ENCODE peak calls at places on chromosomes 12 and 14, in eight cellular contexts. D is HFF-Myc, J is bronchial epithelial cell, P is fibroblast of the aortic adventitia, E is mesothelial cell of epicardium, B is OCI-LY7, N is foreskin keratinocyte, Y is endothelial cell. T is an unnamed sample.

GRCh38 chr12:72273499-72273837 is 1.3 kb downstream of the TRHDE start:
- DNase-seq in D (no peak), J (no peak), B (no peak), N (no peak), E (no peak), Y (peak), P (no peak), T (peak)

GRCh38 chr12:54282949-54283593 is 2.5 kb downstream of the HNRNPA1 start:
- DNase-seq in J (no peak), N (no peak), B (no peak), D (no peak), P (no peak), E (no peak), Y (no peak), T (no peak)

GRCh38 chr12:114163766-114164165 is 197.6 kb upstream of the RBM19 start:
- DNase-seq in N (peak), E (no peak), J (peak), D (peak), B (no peak), Y (no peak), P (peak), T (no peak)

GRCh38 chr14:74963705-74964271 is 8.4 kb upstream of the PGF start:
- DNase-seq in N (peak), D (no peak), J (peak), P (peak), B (no peak), Y (no peak), E (no peak), T (no peak)

GRCh38 chr12:103997277-103997900 is 31.7 kb downstream of the TDG start:
- DNase-seq in E (no peak), Y (no peak), D (no peak), P (peak), N (no peak), B (no peak), J (no peak), T (no peak)

GRCh38 chr12:71157601-71158233 is at the start of gene TSPAN8:
- DNase-seq in E (no peak), J (peak), B (no peak), N (no peak), D (no peak), Y (no peak), P (peak), T (no peak)

GRCh38 chr14:61520546-61520945 is 174.8 kb upstream of the HIF1A start:
- DNase-seq in B (no peak), E (no peak), Y (no peak), N (no peak), P (no peak), D (no peak), J (no peak), T (no peak)

GRCh38 chr14:46472261-46472660 is 179.3 kb downstream of the RPL10L start:
- DNase-seq in N (no peak), Y (no peak), J (no peak), D (no peak), E (no peak), B (no peak), P (no peak), T (no peak)

GRCh38 chr12:48881652-48882324 is 16.1 kb upstream of the RND1 start:
- DNase-seq in E (no peak), B (no peak), N (no peak), D (no peak), P (peak), Y (no peak), J (no peak), T (no peak)

GRCh38 chr14:85416771-85417170 is 113.2 kb upstream of the FLRT2 start:
- DNase-seq in Y (no peak), P (peak), N (peak), D (peak), E (no peak), B (no peak), J (peak), T (no peak)

GRCh38 chr14:85412756-85413155 is 117.2 kb upstream of the FLRT2 start:
- DNase-seq in B (no peak), N (no peak), Y (no peak), E (no peak), J (no peak), D (no peak), P (no peak), T (no peak)

GRCh38 chr14:85417396-85417795 is 112.5 kb upstream of the FLRT2 start:
- DNase-seq in D (no peak), J (no peak), N (no peak), E (no peak), Y (no peak), B (no peak), P (no peak), T (no peak)

GRCh38 chr14:85414142-85414541 is 115.8 kb upstream of the FLRT2 start:
- DNase-seq in D (no peak), N (no peak), J (peak), P (no peak), Y (no peak), B (no peak), E (no peak), T (no peak)

GRCh38 chr14:85415015-85415712 is 114.8 kb upstream of the FLRT2 start:
- DNase-seq in P (peak), D (peak), N (peak), E (peak), Y (no peak), B (no peak), J (peak), T (no peak)
- TF ChIP-seq CTCF in P (peak), D (peak), N (peak), E (no peak), Y (no peak), B (no peak), J (peak), T (no peak)

DNA sequence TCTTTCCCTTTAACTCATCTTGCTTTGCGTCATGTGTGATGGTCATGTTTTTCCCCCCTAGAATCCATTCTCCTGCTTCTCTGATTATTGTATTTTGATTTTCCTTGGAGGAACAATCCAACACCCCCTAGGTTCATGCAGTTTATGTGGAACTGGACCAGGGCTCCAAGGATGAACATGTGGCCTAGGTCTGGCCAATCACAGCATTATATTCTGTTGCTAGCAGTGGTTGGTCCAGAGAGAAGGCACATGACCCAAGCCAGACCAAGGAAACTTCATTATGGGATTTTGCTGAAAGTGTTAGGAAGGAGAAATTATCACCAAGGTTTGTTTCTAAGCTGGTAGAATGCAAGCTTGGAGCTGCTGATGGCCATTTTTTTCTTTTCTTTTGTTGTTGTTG is 6.9 kb upstream of the PPTC7 start:
- DNase-seq in J (no peak), B (no peak), N (no peak), E (no peak), D (no peak), P (no peak), Y (no peak), T (no peak)
- TF ChIP-seq CTCF in J (no peak), B (no peak), N (no peak), E (no peak), D (no peak), P (no peak), Y (no peak), T (no peak)

DNA sequence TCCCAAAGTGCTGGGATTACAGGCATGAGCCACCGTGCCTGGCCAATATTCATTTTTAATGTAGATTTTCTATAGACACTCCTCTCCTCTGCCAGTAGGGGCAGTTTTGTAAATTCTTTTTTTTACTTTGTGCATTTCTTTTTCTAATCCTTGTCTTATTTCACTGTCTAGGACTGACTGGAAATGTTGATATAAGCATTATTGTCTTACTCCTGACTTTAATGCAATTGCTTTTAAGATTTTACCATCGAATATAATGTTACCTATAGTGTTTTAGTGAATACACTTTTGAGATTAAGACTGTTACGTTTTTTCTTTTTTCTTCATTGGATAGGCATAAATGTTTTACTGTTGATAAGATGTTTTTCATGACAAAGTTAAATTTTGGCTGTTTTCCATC is 35.4 kb upstream of the EMP1 start:
- DNase-seq in Y (no peak), D (no peak), P (no peak), J (no peak), B (no peak), E (no peak), N (no peak), T (no peak)
- TF ChIP-seq CTCF in Y (peak), D (peak), P (peak), J (peak), B (peak), E (peak), N (peak), T (no peak)

DNA sequence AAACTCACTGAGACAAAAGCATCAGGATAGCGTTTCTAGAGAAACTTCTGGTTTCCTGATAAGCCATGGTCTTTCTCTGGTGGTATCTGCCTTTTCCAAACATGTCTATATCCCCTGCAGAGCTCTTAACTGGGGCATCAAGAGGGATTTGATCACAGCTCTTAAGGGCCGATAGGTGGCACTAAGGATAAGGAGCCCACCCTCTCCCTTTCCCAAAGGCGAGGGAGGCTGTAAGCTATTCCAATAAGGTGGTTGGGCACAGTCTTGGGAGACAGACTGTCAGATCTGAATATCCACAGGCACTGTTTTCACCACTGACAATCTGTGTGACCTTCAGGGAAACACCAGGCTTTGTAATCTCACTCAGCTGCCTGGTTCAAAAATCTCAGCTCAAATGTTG is 206.0 kb downstream of the ADGRD1 start:
- DNase-seq in D (no peak), B (no peak), P (no peak), J (no peak), E (no peak), Y (no peak), N (no peak), T (no peak)
- TF ChIP-seq CTCF in D (no peak), B (peak), P (no peak), J (no peak), E (no peak), Y (no peak), N (no peak), T (no peak)

GRCh38 chr12:78229491-78230209 is 399.0 kb downstream of the NAV3 start:
- DNase-seq in D (peak), P (peak), B (peak), Y (peak), N (no peak), J (peak), E (no peak), T (no peak)
- TF ChIP-seq CTCF in D (peak), P (peak), B (peak), Y (peak), N (peak), J (peak), E (peak), T (no peak)

GRCh38 chr14:90796319-90796718 is 19.9 kb downstream of the TTC7B start:
- DNase-seq in B (no peak), N (no peak), P (no peak), J (no peak), Y (no peak), D (no peak), E (no peak), T (no peak)
- TF ChIP-seq CTCF in B (no peak), N (no peak), P (no peak), J (no peak), Y (no peak), D (no peak), E (no peak), T (no peak)

T was measured in coronary artery.